ENCODE peak calls at places on chromosomes 4 and X, in five cellular contexts. O is EH; J is GM23338; V is Caki2; Y is stimulated activated naive CD4-positive, alpha-beta T cell. P is an unnamed sample.

GRCh38 chr4:82293304-82293703 is 80.5 kb downstream of the HNRNPD start:
- DNase-seq in O (no peak), J (no peak), V (no peak), Y (no peak), P (no peak)

GRCh38 chrX:140502491-140503229 is 2.2 kb downstream of the SOX3 start:
- DNase-seq in O (no peak), J (no peak), V (no peak), Y (no peak), P (no peak)

GRCh38 chrX:69093960-69094935 is 71.0 kb downstream of the PJA1 start:
- DNase-seq in O (peak), J (peak), V (peak), Y (no peak), P (peak)

GRCh38 chr4:67575232-67575888 is 16.8 kb downstream of the STAP1 start:
- DNase-seq in O (no peak), J (peak), V (no peak), Y (peak), P (peak)

GRCh38 chrX:53357799-53358530 is 64.5 kb downstream of the SMC1A start:
- DNase-seq in O (peak), J (peak), V (no peak), Y (no peak), P (no peak)

GRCh38 chr4:160319868-160320260 is 1217.0 kb downstream of the RAPGEF2 start:
- DNase-seq in O (no peak), J (no peak), V (no peak), Y (no peak), P (no peak)

GRCh38 chrX:66191563-66191962 is 27.5 kb downstream of the HEPH start:
- DNase-seq in O (no peak), J (no peak), V (no peak), Y (no peak), P (no peak)

GRCh38 chrX:134718329-134719317 is 60.4 kb upstream of the PLAC1 start:
- DNase-seq in O (peak), J (peak), V (peak), Y (no peak), P (peak)

GRCh38 chr4:25154594-25155265 is 5.5 kb downstream of the SEPSECS start:
- DNase-seq in O (no peak), J (no peak), V (no peak), Y (no peak), P (no peak)

GRCh38 chrX:86148024-86148511 is at the start of gene DACH2:
- DNase-seq in O (peak), J (peak), V (peak), Y (no peak), P (peak)

GRCh38 chr4:184401397-184402171 is 72.8 kb downstream of the IRF2 start:
- DNase-seq in O (no peak), J (peak), V (no peak), Y (no peak), P (no peak)

GRCh38 chr4:11623726-11624037 is 195.0 kb upstream of the HS3ST1 start:
- DNase-seq in O (no peak), J (peak), V (no peak), Y (no peak), P (no peak)

GRCh38 chrX:18353931-18354368 is 538 bp downstream of the SCML2 start:
- DNase-seq in O (no peak), J (peak), V (peak), Y (no peak), P (peak)

GRCh38 chr4:153661215-153661822 is 22.8 kb upstream of the TLR2 start:
- DNase-seq in O (no peak), J (no peak), V (no peak), Y (no peak), P (no peak)

GRCh38 chrX:103063918-103064434 is at the start of gene BEX1:
- DNase-seq in O (peak), J (peak), V (no peak), Y (peak), P (no peak)

GRCh38 chr4:1952719-1953118 is 56.1 kb downstream of the NELFA start:
- DNase-seq in O (no peak), J (no peak), V (no peak), Y (no peak), P (no peak)

GRCh38 chr4:173247316-173247715 is 78.7 kb downstream of the GALNT7 start:
- DNase-seq in O (no peak), J (no peak), V (no peak), Y (no peak), P (no peak)

GRCh38 chr4:189304179-189304578 is 636.5 kb upstream of the FRG1 start:
- DNase-seq in O (no peak), J (no peak), V (no peak), Y (no peak), P (no peak)

GRCh38 chr4:15354790-15355418 is 72.9 kb upstream of the C1QTNF7 start:
- DNase-seq in O (no peak), J (no peak), V (no peak), Y (no peak), P (no peak)

GRCh38 chr4:79164961-79165610 is 160.8 kb downstream of the NAA11 start:
- DNase-seq in O (no peak), J (no peak), V (no peak), Y (no peak), P (no peak)

GRCh38 chr4:53790286-53790685 is 199.0 kb upstream of the LNX1 start:
- DNase-seq in O (no peak), J (no peak), V (no peak), Y (no peak), P (no peak)

GRCh38 chrX:154661200-154661599 is 7.8 kb upstream of the CTAG2 start:
- DNase-seq in O (no peak), J (no peak), V (no peak), Y (no peak), P (no peak)

P was measured in HEK293T.